ENCODE peak calls at places on chromosomes 2 and 18, in four cellular contexts. K is lower leg skin, G is sigmoid colon, N is H1. O is an unnamed sample.

GRCh38 chr18:48946329-48946835 is 4.4 kb downstream of the SMAD7 start:
- DNase-seq in K (no peak), G (no peak), N (no peak), O (peak)

GRCh38 chr2:80256396-80257167 is 48.0 kb downstream of the LRRTM1 start:
- DNase-seq in K (no peak), G (no peak), N (no peak), O (no peak)

GRCh38 chr2:120134263-120134662 is 88.9 kb downstream of the TMEM185B start:
- DNase-seq in K (no peak), G (no peak), N (peak), O (no peak)

GRCh38 chr18:34031810-34032209 is 192.9 kb downstream of the NOL4 start:
- DNase-seq in K (no peak), G (no peak), N (no peak), O (peak)

GRCh38 chr2:239958366-239958765 is 66.8 kb downstream of the NDUFA10 start:
- DNase-seq in K (no peak), G (peak), N (no peak), O (peak)

GRCh38 chr2:45329045-45329677 is 281.9 kb downstream of the SRBD1 start:
- DNase-seq in K (no peak), G (no peak), N (no peak), O (peak)

GRCh38 chr2:120953843-120954584 is 218.3 kb downstream of the GLI2 start:
- DNase-seq in K (no peak), G (no peak), N (no peak), O (no peak)

GRCh38 chr2:171159326-171160118 is 1.2 kb downstream of the TLK1 start:
- DNase-seq in K (peak), G (peak), N (no peak), O (peak)

GRCh38 chr2:61017003-61017555 is 441 bp upstream of the PEX13 start:
- DNase-seq in K (peak), G (peak), N (peak), O (peak)

GRCh38 chr2:151638188-151638933 is 95.9 kb downstream of the NEB start:
- DNase-seq in K (no peak), G (no peak), N (no peak), O (no peak)

GRCh38 chr2:20635698-20636584 is 15.0 kb downstream of the HS1BP3 start:
- DNase-seq in K (peak), G (peak), N (peak), O (peak)

GRCh38 chr2:48197618-48198017 is 291.3 kb upstream of the FBXO11 start:
- DNase-seq in K (no peak), G (no peak), N (no peak), O (no peak)
- TF ChIP-seq POLR2A in K (no peak), G (no peak), N (no peak), O (no peak)

DNA sequence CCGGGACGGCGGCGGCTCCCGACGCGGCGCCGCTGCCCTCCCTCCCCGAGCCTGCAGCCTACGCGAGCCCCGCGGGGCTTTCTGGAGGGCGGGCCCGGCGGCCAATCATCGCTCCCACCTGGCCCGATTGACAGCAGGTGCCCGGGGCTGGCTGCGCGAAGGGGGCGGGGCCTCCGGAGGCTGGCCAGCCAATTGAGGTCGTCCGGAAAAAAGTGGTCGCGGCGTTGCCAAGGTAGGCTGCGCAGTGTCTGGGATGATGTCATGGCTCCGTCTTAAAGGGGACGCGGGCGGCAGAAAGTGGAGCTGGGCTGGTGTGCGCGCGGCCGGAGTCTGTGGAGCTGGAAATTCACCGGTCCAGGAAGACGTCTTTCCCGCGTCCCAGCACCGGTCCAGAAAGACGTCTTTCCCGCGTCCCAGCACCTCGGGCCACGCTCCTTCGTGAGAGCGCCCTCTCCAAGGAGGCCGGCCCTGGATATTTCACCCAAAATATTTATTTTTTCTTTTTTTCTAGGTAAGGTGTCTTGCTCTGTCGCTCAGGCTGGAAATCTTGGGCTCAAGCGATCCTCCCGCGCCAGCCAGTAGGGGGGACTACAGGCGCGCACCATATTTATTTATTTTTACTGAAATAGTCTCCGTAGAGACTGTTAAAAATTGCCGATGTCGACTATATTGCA is at the start of gene ACTR1B:
- DNase-seq in K (peak), G (peak), N (peak), O (peak)
- TF ChIP-seq POLR2A in K (peak), G (peak), N (peak), O (peak)

GRCh38 chr2:9753276-9753600 is 90.0 kb upstream of the TAF1B start:
- DNase-seq in K (no peak), G (no peak), N (no peak), O (no peak)
- TF ChIP-seq POLR2A in K (no peak), G (no peak), N (no peak), O (no peak)

DNA sequence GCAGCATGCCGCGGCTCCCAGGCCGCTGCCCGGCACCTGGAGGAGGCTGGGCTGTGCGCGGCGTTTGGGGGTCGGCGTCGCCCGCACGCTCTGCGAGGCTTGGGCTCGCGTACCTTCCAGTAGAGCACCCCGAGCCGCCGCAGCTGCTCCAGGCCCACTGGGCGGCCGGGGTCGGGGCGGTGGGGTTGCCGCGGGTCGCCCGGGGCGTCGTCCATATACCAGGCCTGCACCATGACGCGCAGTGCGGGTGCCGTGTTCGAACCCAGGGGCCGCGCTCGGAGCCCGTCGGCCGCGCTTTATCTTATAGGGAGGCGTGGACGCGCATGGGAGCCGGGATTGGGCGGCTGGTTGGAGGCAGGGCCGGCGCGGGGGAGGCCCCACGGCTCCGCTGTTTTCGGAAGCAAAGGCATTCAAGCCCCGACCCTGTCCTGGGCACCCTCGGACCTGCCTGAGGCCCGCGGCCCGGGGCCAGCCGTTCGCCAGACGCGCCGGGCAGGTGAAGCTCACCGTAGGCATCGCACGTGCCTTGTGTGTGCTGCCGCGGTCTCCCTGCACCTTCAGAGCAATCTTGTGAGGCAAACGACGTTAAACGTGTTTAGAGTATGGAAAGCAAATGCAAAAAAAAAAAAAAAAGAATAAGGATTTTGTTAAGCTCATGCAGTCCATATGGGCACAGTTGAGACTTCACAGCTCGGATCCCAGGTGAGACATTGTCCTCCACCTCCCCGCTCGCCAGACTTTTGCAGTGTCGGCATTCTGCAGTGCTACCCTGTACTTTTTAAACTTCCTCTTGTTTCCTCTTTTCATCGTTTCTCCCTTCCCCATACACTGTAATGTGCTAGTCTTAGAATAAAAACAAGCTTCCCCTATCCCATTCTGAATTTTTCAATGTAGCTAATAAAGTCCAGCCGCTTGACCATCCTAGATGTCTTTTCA is at the start of gene ADI1:
- DNase-seq in K (peak), G (peak), N (peak), O (peak)
- TF ChIP-seq POLR2A in K (peak), G (peak), N (peak), O (peak)

GRCh38 chr18:51864219-51864965 is 475.6 kb upstream of the DCC start:
- DNase-seq in K (no peak), G (no peak), N (no peak), O (no peak)
- TF ChIP-seq POLR2A in K (no peak), G (no peak), N (no peak), O (no peak)

GRCh38 chr2:10812362-10813084 is at the start of gene PDIA6:
- DNase-seq in K (peak), G (peak), N (peak), O (peak)
- TF ChIP-seq POLR2A in K (no peak), G (no peak), N (peak), O (peak)